ENCODE peak calls at places on chromosomes 2 and 18, in four cellular contexts. U is ACHN, B is T-helper 17 cell, G is Right ventricle myocardium inferior. F is an unnamed sample.
A peak's percentile ranks its signal among the peaks of the same experiment; 100 is the strongest.

GRCh38 chr2:182718459-182718858 is 2.4 kb downstream of the DNAJC10 start:
- DNase-seq in U (no peak), B (no peak), G (no peak), F (no peak)

GRCh38 chr2:74379851-74380789 is at the start of gene DCTN1:
- DNase-seq in U (peak; percentile 43), B (peak; percentile 10), G (no peak), F (no peak)

GRCh38 chr2:33535409-33535808 is 59.0 kb downstream of the RASGRP3 start:
- DNase-seq in U (no peak), B (no peak), G (no peak), F (no peak)

GRCh38 chr2:239548491-239548890 is 147.7 kb upstream of the HDAC4 start:
- DNase-seq in U (no peak), B (no peak), G (no peak), F (peak; percentile 48)

GRCh38 chr2:99354060-99354459 is 16.9 kb downstream of the EIF5B start:
- DNase-seq in U (no peak), B (no peak), G (no peak), F (no peak)

GRCh38 chr2:27379840-27380625 is 501 bp downstream of the ZNF513 start:
- DNase-seq in U (peak; percentile 72), B (no peak), G (peak; percentile 86), F (no peak)

GRCh38 chr2:85110991-85111560 is 22.1 kb upstream of the TCF7L1 start:
- DNase-seq in U (no peak), B (no peak), G (no peak), F (no peak)

GRCh38 chr2:1715184-1716012 is 28.9 kb downstream of the PXDN start:
- DNase-seq in U (no peak), B (no peak), G (no peak), F (no peak)

GRCh38 chr2:169452080-169452479 is 27.2 kb upstream of the BBS5 start:
- DNase-seq in U (peak; percentile 59), B (no peak), G (no peak), F (no peak)

GRCh38 chr2:18096836-18097405 is 218.5 kb downstream of the KCNS3 start:
- DNase-seq in U (no peak), B (no peak), G (no peak), F (no peak)

GRCh38 chr2:151217343-151217742 is 44.3 kb downstream of the RBM43 start:
- DNase-seq in U (no peak), B (no peak), G (no peak), F (no peak)

GRCh38 chr2:101311390-101312019 is 3.0 kb upstream of the RNF149 start:
- DNase-seq in U (no peak), B (no peak), G (no peak), F (no peak)

GRCh38 chr2:28233070-28233718 is 159.5 kb upstream of the FOSL2 start:
- DNase-seq in U (peak; percentile 87), B (no peak), G (no peak), F (no peak)

GRCh38 chr2:239113164-239113563 is 265.3 kb downstream of the TWIST2 start:
- DNase-seq in U (peak; percentile 55), B (no peak), G (no peak), F (no peak)

GRCh38 chr2:18871430-18871829 is 282.1 kb upstream of the NT5C1B start:
- DNase-seq in U (no peak), B (no peak), G (no peak), F (no peak)

GRCh38 chr18:13409997-13410396 is 191.4 kb downstream of the LDLRAD4 start:
- DNase-seq in U (no peak), B (no peak), G (no peak), F (no peak)

GRCh38 chr2:144357623-144358400 is 162.1 kb downstream of the ZEB2 start:
- DNase-seq in U (peak; percentile 97), B (no peak), G (no peak), F (no peak)

GRCh38 chr2:160657206-160657605 is 163.6 kb upstream of the RBMS1 start:
- DNase-seq in U (no peak), B (no peak), G (no peak), F (no peak)

GRCh38 chr2:217936952-217937351 is 65.8 kb downstream of the TNS1 start:
- DNase-seq in U (no peak), B (no peak), G (peak; percentile 11), F (no peak)

GRCh38 chr2:225074919-225075681 is 32.8 kb upstream of the DOCK10 start:
- DNase-seq in U (no peak), B (no peak), G (no peak), F (no peak)

GRCh38 chr2:241014764-241015163 is 16.3 kb downstream of the SNED1 start:
- DNase-seq in U (no peak), B (no peak), G (peak; percentile 65), F (no peak)

GRCh38 chr2:207135340-207135739 is 30.4 kb downstream of the KLF7 start:
- DNase-seq in U (peak; percentile 18), B (no peak), G (no peak), F (no peak)

GRCh38 chr18:10131783-10132381 is 218.1 kb downstream of the VAPA start:
- DNase-seq in U (no peak), B (no peak), G (no peak), F (no peak)

GRCh38 chr2:219718066-219718465 is 90.6 kb downstream of the SLC4A3 start:
- DNase-seq in U (no peak), B (no peak), G (no peak), F (no peak)

GRCh38 chr2:141610564-141610963 is 520.3 kb downstream of the LRP1B start:
- DNase-seq in U (no peak), B (no peak), G (no peak), F (no peak)

GRCh38 chr18:58388736-58389135 is 240.2 kb downstream of the ALPK2 start:
- DNase-seq in U (no peak), B (no peak), G (no peak), F (no peak)

GRCh38 chr2:48483506-48483905 is 46.4 kb upstream of the STON1 start:
- DNase-seq in U (no peak), B (no peak), G (no peak), F (no peak)

GRCh38 chr18:48200631-48201336 is 208.4 kb downstream of the ZBTB7C start:
- DNase-seq in U (no peak), B (no peak), G (peak; percentile 30), F (no peak)

GRCh38 chr2:166125557-166125956 is 2.3 kb downstream of the SCN1A start:
- DNase-seq in U (no peak), B (no peak), G (no peak), F (no peak)

GRCh38 chr2:10109311-10109710 is 13.2 kb upstream of the RRM2 start:
- DNase-seq in U (no peak), B (no peak), G (no peak), F (no peak)

F was measured in activated naive CD8-positive, alpha-beta T cell treated with anti-CD3 and anti-CD28 coated beads, Interleukin-2, amount 50 U/mL, for 16 hours.